ENCODE peak calls at places on chromosome 18, in ten cellular contexts. Z, X, N, F, U, L, W, B, O and H are unnamed samples.

GRCh38 chr18:25826823-25827617 is 263.4 kb downstream of the SS18 start:
- DNase-seq in Z (no peak), X (no peak), N (no peak), F (no peak), U (no peak), L (no peak), W (no peak), B (no peak), O (no peak), H (no peak)

GRCh38 chr18:73895701-73896100 is 251.9 kb downstream of the FBXO15 start:
- DNase-seq in Z (no peak), X (peak; percentile 51), N (no peak), F (no peak), U (no peak), L (no peak), W (peak; percentile 82), B (no peak), O (no peak), H (no peak)

GRCh38 chr18:30403278-30403677 is 639.3 kb downstream of the DSC3 start:
- DNase-seq in Z (no peak), X (no peak), N (no peak), F (no peak), U (no peak), L (no peak), W (no peak), B (no peak), O (no peak), H (no peak)

GRCh38 chr18:56967032-56967431 is 179.9 kb upstream of the BOD1L2 start:
- DNase-seq in Z (no peak), X (no peak), N (no peak), F (no peak), U (no peak), L (no peak), W (peak; percentile 59), B (no peak), O (no peak), H (no peak)

GRCh38 chr18:75205760-75206109 is 3.2 kb downstream of the PTGR3 start:
- DNase-seq in Z (no peak), X (peak; percentile 33), N (no peak), F (no peak), U (no peak), L (no peak), W (no peak), B (no peak), O (no peak), H (no peak)

GRCh38 chr18:72541871-72542690 is 2.1 kb downstream of the CBLN2 start:
- DNase-seq in Z (no peak), X (peak; percentile 18), N (no peak), F (no peak), U (no peak), L (no peak), W (peak; percentile 90), B (no peak), O (no peak), H (no peak)

GRCh38 chr18:56890632-56891031 is 239.5 kb downstream of the WDR7 start:
- DNase-seq in Z (no peak), X (peak; percentile 30), N (no peak), F (no peak), U (no peak), L (no peak), W (peak; percentile 58), B (no peak), O (peak; percentile 3), H (no peak)

GRCh38 chr18:62510744-62511143 is 12.1 kb upstream of the ZCCHC2 start:
- DNase-seq in Z (no peak), X (no peak), N (no peak), F (no peak), U (no peak), L (no peak), W (no peak), B (no peak), O (no peak), H (no peak)

GRCh38 chr18:38539373-38539772 is 973.8 kb upstream of the CELF4 start:
- DNase-seq in Z (no peak), X (no peak), N (no peak), F (no peak), U (no peak), L (no peak), W (peak; percentile 58), B (no peak), O (no peak), H (no peak)

GRCh38 chr18:54716586-54716985 is 111.7 kb upstream of the RAB27B start:
- DNase-seq in Z (no peak), X (no peak), N (no peak), F (no peak), U (no peak), L (no peak), W (no peak), B (no peak), O (no peak), H (no peak)

GRCh38 chr18:11115268-11115667 is 34.1 kb downstream of the PIEZO2 start:
- DNase-seq in Z (no peak), X (no peak), N (no peak), F (no peak), U (no peak), L (no peak), W (no peak), B (no peak), O (no peak), H (no peak)

GRCh38 chr18:23688528-23688927 is 725 bp upstream of the LAMA3 start:
- DNase-seq in Z (no peak), X (no peak), N (no peak), F (no peak), U (no peak), L (no peak), W (no peak), B (no peak), O (no peak), H (no peak)
- H3K4me1 ChIP-seq in Z (peaks cover 14% of the 10 kb centered on the region), X (peaks cover 5% of the 10 kb centered on the region), N (peaks cover 9% of the 10 kb centered on the region), F (peaks cover 17% of the 10 kb centered on the region), U (peaks cover 36% of the 10 kb centered on the region), L (peaks cover 6% of the 10 kb centered on the region), W (no peaks in the 10 kb centered on the region), B (peaks cover 8% of the 10 kb centered on the region), O (peaks cover 31% of the 10 kb centered on the region), H (no peaks in the 10 kb centered on the region)

DNA sequence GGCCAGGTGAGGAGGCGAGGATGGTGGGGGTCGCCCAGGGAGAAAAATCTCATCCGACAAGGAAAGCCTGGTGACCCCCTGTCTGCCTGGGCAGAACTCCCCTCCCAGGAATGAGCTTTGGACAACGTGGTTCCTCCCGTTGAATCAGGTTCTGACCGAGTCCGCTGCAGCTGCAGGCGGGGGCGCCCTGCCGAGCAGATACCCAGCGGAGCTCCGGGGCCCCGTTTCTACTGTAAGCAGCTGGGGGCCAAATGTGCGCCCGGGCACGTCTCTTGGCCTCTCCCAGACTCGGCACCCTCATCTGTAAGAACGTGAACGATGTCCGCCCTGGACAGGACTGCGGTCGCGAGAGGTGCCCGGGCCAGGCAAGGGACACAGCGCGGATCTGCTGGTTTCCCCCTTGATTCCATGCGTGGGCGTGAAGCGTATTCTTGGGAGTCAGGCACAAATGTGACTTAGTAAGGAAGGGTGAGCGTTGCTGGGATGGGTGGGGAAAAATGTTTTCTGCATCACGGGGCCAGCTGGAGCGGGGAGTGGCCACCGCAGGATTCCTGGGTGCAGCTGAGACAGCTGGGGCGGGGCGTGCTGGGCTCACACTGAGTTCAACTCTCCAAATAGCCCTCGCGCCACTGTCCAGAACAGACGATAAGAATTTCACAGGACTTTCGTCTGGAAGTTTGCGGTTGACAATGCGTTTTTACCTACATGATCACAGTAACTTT is 20.2 kb upstream of the TUBB6 start:
- DNase-seq in Z (peak; percentile 89), X (peak; percentile 84), N (no peak), F (peak; percentile 93), U (peak; percentile 82), L (no peak), W (peak; percentile 77), B (no peak), O (peak; percentile 36), H (peak; percentile 95)
- H3K4me3 ChIP-seq in Z (peak overlapping the region; percentile 45), X (peak overlapping the region; percentile 47), N (no peak overlapping the region), F (peak overlapping the region; percentile 54), U (peak overlapping the region; percentile 65), L (no peak overlapping the region), W (peak overlapping the region; percentile 84), B (no peak overlapping the region), O (peak overlapping the region; percentile 57), H (peak overlapping the region; percentile 3)

DNA sequence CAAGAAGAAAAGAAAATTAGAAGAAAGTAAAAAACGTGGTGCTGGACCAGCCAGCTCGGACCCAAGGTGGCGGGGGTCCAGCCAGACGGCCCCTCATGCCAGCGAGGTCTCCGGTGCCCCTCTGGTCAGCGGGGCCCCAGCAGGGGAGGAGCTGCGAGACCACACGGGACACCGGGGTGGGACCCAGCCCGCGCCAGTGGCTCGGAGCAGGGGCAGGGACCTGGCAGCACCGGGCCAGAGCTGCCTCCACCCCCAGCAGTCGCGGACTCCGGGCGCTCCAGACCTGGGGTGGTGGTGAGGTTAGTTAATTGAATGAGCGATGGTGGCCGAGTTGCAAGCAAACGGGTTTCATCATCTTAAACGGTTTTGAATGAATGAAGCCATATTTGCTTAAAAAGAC is 289.9 kb upstream of the MC4R start:
- DNase-seq in Z (no peak), X (no peak), N (no peak), F (no peak), U (no peak), L (no peak), W (no peak), B (no peak), O (no peak), H (no peak)
- H3K27ac ChIP-seq in Z (no peak overlapping the region), X (no peak overlapping the region), N (no peak overlapping the region), F (no peak overlapping the region), U (no peak overlapping the region), L (no peak overlapping the region), W (no peak overlapping the region), B (no peak overlapping the region), O (no peak overlapping the region), H (no peak overlapping the region)

GRCh38 chr18:23356915-23357421 is 96.1 kb upstream of the RIOK3 start:
- DNase-seq in Z (no peak), X (no peak), N (no peak), F (no peak), U (no peak), L (no peak), W (no peak), B (no peak), O (no peak), H (no peak)

GRCh38 chr18:23356416-23356815 is 96.7 kb upstream of the RIOK3 start:
- DNase-seq in Z (no peak), X (no peak), N (no peak), F (no peak), U (no peak), L (no peak), W (no peak), B (no peak), O (no peak), H (no peak)

GRCh38 chr18:23355206-23355605 is 97.9 kb upstream of the RIOK3 start:
- DNase-seq in Z (no peak), X (no peak), N (no peak), F (no peak), U (no peak), L (no peak), W (no peak), B (no peak), O (no peak), H (no peak)

GRCh38 chr18:23353459-23353858 is 99.6 kb upstream of the RIOK3 start:
- DNase-seq in Z (no peak), X (no peak), N (no peak), F (no peak), U (no peak), L (no peak), W (no peak), B (no peak), O (no peak), H (no peak)

DNA sequence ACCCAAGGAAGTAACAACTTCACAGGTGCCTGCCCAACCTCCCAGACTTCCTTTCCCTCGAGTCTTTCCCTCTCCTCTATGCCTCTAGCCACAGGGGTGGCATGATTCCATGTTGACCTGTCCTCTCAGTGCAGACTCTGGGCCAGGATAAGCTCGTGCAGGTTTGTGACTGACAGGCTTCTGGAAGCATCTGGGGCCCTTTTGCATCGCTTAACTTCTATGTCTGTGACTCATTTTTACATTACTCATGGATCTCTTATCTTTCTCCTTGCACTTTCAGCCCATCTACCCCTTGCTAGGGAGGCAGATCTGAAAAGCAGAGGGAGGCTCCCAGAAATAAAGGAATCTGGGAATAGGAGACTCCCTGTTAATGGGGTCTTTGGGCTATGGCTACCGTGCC is 98.5 kb upstream of the RIOK3 start:
- DNase-seq in Z (no peak), X (peak; percentile 48), N (no peak), F (no peak), U (no peak), L (no peak), W (no peak), B (no peak), O (peak; percentile 3), H (no peak)
- H3K4me1 ChIP-seq in Z (peaks cover 38% of the 10 kb centered on the region), X (peaks cover 21% of the 10 kb centered on the region), N (no peaks in the 10 kb centered on the region), F (no peaks in the 10 kb centered on the region), U (peaks cover 33% of the 10 kb centered on the region), L (peaks cover 5% of the 10 kb centered on the region), W (no peaks in the 10 kb centered on the region), B (peaks cover 12% of the 10 kb centered on the region), O (no peaks in the 10 kb centered on the region), H (peaks cover 10% of the 10 kb centered on the region)